ENCODE peak calls at places on chromosomes 4 and X, in eight cellular contexts. D, R, C, W, J, U, N and H are unnamed samples.

GRCh38 chr4:22055954-22056353 is 107.4 kb upstream of the KCNIP4 start:
- DNase-seq in N (no peak), C (no peak), R (no peak), J (no peak), D (no peak), U (no peak), W (no peak), H (no peak)

GRCh38 chr4:53205970-53206369 is 159.9 kb downstream of the SCFD2 start:
- DNase-seq in W (no peak), U (no peak), J (no peak), D (no peak), C (no peak), R (no peak), N (no peak), H (no peak)

GRCh38 chr4:1570291-1571164 is 113.6 kb downstream of the FAM53A start:
- DNase-seq in D (no peak), W (no peak), N (no peak), J (no peak), U (no peak), C (no peak), R (no peak), H (no peak)

GRCh38 chr4:180028682-180029081 is 2214.5 kb upstream of the TENM3 start:
- DNase-seq in D (peak; percentile 64), J (no peak), C (peak; percentile 35), R (peak; percentile 74), W (no peak), N (no peak), U (no peak), H (no peak)

GRCh38 chrX:153438522-153438921 is 7.3 kb downstream of the TREX2 start:
- DNase-seq in C (peak; percentile 34), R (no peak), N (no peak), U (peak; percentile 24), J (no peak), D (peak; percentile 46), W (no peak), H (no peak)

GRCh38 chr4:153465583-153465921 is 608 bp upstream of the TMEM131L start:
- DNase-seq in U (peak; percentile 65), D (peak; percentile 62), C (peak; percentile 15), J (no peak), R (peak; percentile 27), N (no peak), W (peak; percentile 40), H (peak; percentile 57)

GRCh38 chr4:173511787-173512361 is 18.2 kb downstream of the HAND2 start:
- DNase-seq in W (no peak), C (no peak), R (no peak), J (no peak), N (no peak), D (no peak), U (no peak), H (no peak)

GRCh38 chrX:114582264-114582632 is 1.6 kb upstream of the HTR2C start:
- DNase-seq in W (no peak), D (no peak), N (no peak), R (no peak), C (no peak), J (no peak), U (no peak), H (no peak)

GRCh38 chrX:133325422-133325821 is 89.9 kb downstream of the GPC4 start:
- DNase-seq in U (peak; percentile 8), C (no peak), D (no peak), J (no peak), W (no peak), N (no peak), R (no peak), H (no peak)

GRCh38 chrX:45187731-45188130 is 12.9 kb downstream of the DIPK2B start:
- DNase-seq in J (no peak), W (no peak), R (no peak), U (no peak), D (no peak), C (peak; percentile 44), N (no peak), H (no peak)

GRCh38 chr4:150683775-150684350 is 101.9 kb downstream of the MAB21L2 start:
- DNase-seq in U (no peak), C (no peak), N (no peak), J (no peak), R (no peak), W (no peak), D (no peak), H (no peak)

GRCh38 chrX:81120270-81120935 is 81.3 kb downstream of the HMGN5 start:
- DNase-seq in C (peak; percentile 0), J (no peak), W (no peak), N (no peak), U (no peak), R (peak; percentile 12), D (no peak), H (no peak)

GRCh38 chrX:68989456-68989855 is 160.6 kb downstream of the EFNB1 start:
- DNase-seq in R (no peak), C (no peak), J (no peak), D (no peak), U (no peak), N (no peak), W (no peak), H (no peak)

GRCh38 chrX:22135994-22136684 is 104.0 kb downstream of the PHEX start:
- DNase-seq in R (peak; percentile 63), J (no peak), C (peak; percentile 70), U (peak; percentile 48), W (peak; percentile 38), N (no peak), D (no peak), H (no peak)